ENCODE peak calls at places on chromosome 5, in ten cellular contexts. T is naive thymus-derived CD4-positive, alpha-beta T cell; H is GM23338; W is IMR-90; S is Panc1; J is A549; Q is HCT116; B is prostate gland; I is endothelial cell of umbilical vein; N is psoas muscle. F is an unnamed sample.

GRCh38 chr5:171709930-171710329 is 75.7 kb upstream of the SMIM23 start:
- DNase-seq in B (no peak), N (no peak), S (no peak), J (no peak), I (no peak), W (no peak), H (no peak), T (no peak), Q (no peak), F (no peak)

GRCh38 chr5:71767661-71768060 is 48.6 kb downstream of the CARTPT start:
- DNase-seq in W (peak; percentile 28), B (no peak), T (no peak), N (no peak), I (no peak), Q (no peak), H (no peak), J (no peak), S (no peak), F (no peak)

GRCh38 chr5:146947181-146947941 is 68.8 kb upstream of the PPP2R2B start:
- DNase-seq in S (no peak), B (no peak), H (peak; percentile 62), T (no peak), W (peak; percentile 4), I (peak; percentile 4), N (no peak), Q (peak; percentile 16), J (peak; percentile 1), F (no peak)

GRCh38 chr5:174426851-174427250 is 297.5 kb upstream of the MSX2 start:
- DNase-seq in B (no peak), N (no peak), I (no peak), S (no peak), Q (no peak), H (no peak), J (no peak), W (no peak), T (no peak), F (no peak)

GRCh38 chr5:180769821-180770220 is 30.0 kb upstream of the OR2Y1 start:
- DNase-seq in B (no peak), I (no peak), J (no peak), W (no peak), Q (no peak), S (no peak), H (no peak), T (no peak), N (no peak), F (no peak)

GRCh38 chr5:168409601-168410458 is 76.4 kb upstream of the RARS1 start:
- DNase-seq in N (no peak), T (no peak), H (no peak), I (no peak), W (peak; percentile 91), S (no peak), Q (peak; percentile 81), B (no peak), J (no peak), F (peak; percentile 91)

GRCh38 chr5:1311443-1312055 is 16.7 kb upstream of the TERT start:
- DNase-seq in I (no peak), T (no peak), Q (no peak), B (no peak), W (no peak), J (no peak), S (no peak), H (no peak), N (no peak), F (no peak)

GRCh38 chr5:112419050-112419595 is at the start of gene EPB41L4A:
- DNase-seq in Q (no peak), S (no peak), W (no peak), T (no peak), J (peak; percentile 21), H (peak; percentile 74), B (peak; percentile 16), N (no peak), I (peak; percentile 57), F (peak; percentile 8)

GRCh38 chr5:99721487-99721886 is 792.7 kb upstream of the CHD1 start:
- DNase-seq in S (no peak), T (no peak), B (no peak), H (no peak), N (no peak), W (no peak), J (no peak), Q (no peak), I (no peak), F (no peak)

GRCh38 chr5:65482280-65482726 is 583 bp upstream of the ADAMTS6 start:
- DNase-seq in N (no peak), W (peak; percentile 58), B (no peak), Q (no peak), H (no peak), I (peak; percentile 75), J (no peak), S (no peak), T (peak; percentile 13), F (peak; percentile 72)

GRCh38 chr5:170907758-170908157 is 45.9 kb downstream of the RANBP17 start:
- DNase-seq in H (no peak), I (no peak), W (peak; percentile 85), S (no peak), J (no peak), Q (peak; percentile 10), N (no peak), B (no peak), T (no peak), F (peak; percentile 84)

GRCh38 chr5:147483961-147484707 is 25.7 kb downstream of the DPYSL3 start:
- DNase-seq in H (no peak), I (peak; percentile 99), J (no peak), Q (no peak), N (peak; percentile 87), B (no peak), S (no peak), W (peak; percentile 96), T (no peak), F (peak; percentile 97)

GRCh38 chr5:142881076-142881466 is 110.9 kb downstream of the ARHGAP26 start:
- DNase-seq in J (no peak), S (no peak), Q (no peak), N (no peak), T (no peak), I (no peak), B (no peak), W (peak; percentile 91), H (peak; percentile 87), F (peak; percentile 81)

GRCh38 chr5:159844267-159844666 is 72.0 kb upstream of the ADRA1B start:
- DNase-seq in H (no peak), Q (no peak), B (no peak), T (no peak), J (no peak), S (no peak), W (no peak), I (no peak), N (no peak), F (no peak)

GRCh38 chr5:158718738-158719505 is 380.8 kb downstream of the EBF1 start:
- DNase-seq in W (peak; percentile 21), B (no peak), H (no peak), N (no peak), J (no peak), S (no peak), T (no peak), I (no peak), Q (no peak), F (peak; percentile 72)

GRCh38 chr5:181215997-181216982 is 6.8 kb upstream of the TRIM41 start:
- DNase-seq in B (no peak), S (peak; percentile 80), T (peak; percentile 70), Q (no peak), H (peak; percentile 37), W (no peak), N (no peak), J (peak; percentile 62), I (no peak), F (no peak)

GRCh38 chr5:25964009-25964372 is 1074.4 kb downstream of the CDH9 start:
- DNase-seq in N (no peak), H (no peak), J (no peak), W (no peak), Q (no peak), I (no peak), T (no peak), S (no peak), B (no peak), F (no peak)
- H3K4me1 ChIP-seq in N (no peaks in the 10 kb centered on the region), H (no peaks in the 10 kb centered on the region), J (no peaks in the 10 kb centered on the region), W (no peaks in the 10 kb centered on the region), Q (no peaks in the 10 kb centered on the region), I (no peaks in the 10 kb centered on the region), T (no peaks in the 10 kb centered on the region), S (no peaks in the 10 kb centered on the region), B (no peaks in the 10 kb centered on the region), F (no peaks in the 10 kb centered on the region)

DNA sequence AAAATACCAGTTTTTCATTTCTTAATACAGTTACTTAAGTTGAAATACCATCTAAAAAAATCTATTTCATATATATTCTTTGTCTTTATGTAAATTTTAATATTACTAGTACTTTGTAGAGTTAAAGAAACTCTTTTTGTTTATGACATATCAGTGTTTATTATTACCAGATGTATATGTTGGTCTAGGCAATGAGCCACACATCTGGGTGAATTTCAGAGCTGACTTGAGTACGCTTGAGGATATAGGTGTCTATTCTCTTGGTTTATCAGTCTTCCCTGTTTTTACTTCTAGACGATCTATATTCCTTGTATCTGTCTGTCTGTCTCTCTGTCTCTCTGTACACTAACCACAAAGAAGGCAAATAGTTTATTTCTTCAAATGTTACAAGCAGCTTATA is 2.9 kb downstream of the SMAD5 start:
- DNase-seq in S (no peak), W (peak; percentile 39), B (no peak), N (no peak), T (no peak), H (no peak), Q (no peak), J (no peak), I (no peak), F (no peak)
- H3K4me1 ChIP-seq in S (peaks cover 31% of the 10 kb centered on the region), W (peaks cover 5% of the 10 kb centered on the region), B (peaks cover 4% of the 10 kb centered on the region), N (peaks cover 48% of the 10 kb centered on the region), T (no peaks in the 10 kb centered on the region), H (peaks cover 21% of the 10 kb centered on the region), Q (peaks cover 15% of the 10 kb centered on the region), J (peaks cover 20% of the 10 kb centered on the region), I (peaks cover 15% of the 10 kb centered on the region), F (peaks cover 8% of the 10 kb centered on the region)

DNA sequence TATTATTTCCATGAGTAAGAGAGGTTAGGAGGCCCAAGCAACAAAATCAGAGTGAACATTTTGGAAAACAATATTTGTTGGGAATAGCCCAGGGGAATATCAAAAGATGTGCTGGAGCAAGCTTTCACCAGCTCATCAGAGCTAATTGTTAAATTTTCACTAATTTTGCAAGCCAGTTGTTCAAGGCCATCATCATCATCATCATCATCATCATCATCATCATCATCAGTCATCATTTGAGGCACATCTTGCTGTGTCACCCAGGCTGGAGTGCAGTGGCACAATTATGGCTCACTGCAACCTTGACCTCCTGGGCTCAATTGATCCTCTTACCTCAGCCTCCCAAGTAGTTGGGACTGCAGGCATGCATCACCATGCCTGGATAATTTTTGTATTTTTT is 350.5 kb upstream of the MEF2C start:
- DNase-seq in T (no peak), Q (no peak), N (no peak), S (no peak), I (no peak), H (no peak), J (no peak), B (no peak), W (no peak), F (no peak)
- H3K4me1 ChIP-seq in T (no peaks in the 10 kb centered on the region), Q (no peaks in the 10 kb centered on the region), N (no peaks in the 10 kb centered on the region), S (no peaks in the 10 kb centered on the region), I (no peaks in the 10 kb centered on the region), H (no peaks in the 10 kb centered on the region), J (no peaks in the 10 kb centered on the region), B (no peaks in the 10 kb centered on the region), W (no peaks in the 10 kb centered on the region), F (no peaks in the 10 kb centered on the region)

DNA sequence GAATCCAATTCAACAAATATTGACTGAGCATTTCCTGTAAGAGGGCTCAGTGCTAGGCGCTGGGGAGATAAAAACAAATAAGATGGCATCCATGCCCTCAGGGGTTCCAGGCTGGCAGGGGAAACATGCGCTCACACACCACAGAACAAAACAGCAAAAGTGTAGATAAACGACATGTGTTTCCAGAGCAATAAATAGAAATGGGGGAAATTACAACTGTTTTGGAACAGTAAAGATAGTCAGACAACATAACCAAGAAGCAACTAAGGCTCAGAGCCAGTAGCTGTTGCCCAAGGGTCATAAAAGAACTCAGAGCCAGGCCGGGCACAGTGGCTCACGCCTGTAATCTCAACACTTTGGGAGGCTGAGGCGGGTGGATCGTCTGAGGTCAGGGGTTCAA is 25.1 kb downstream of the ZNF608 start:
- DNase-seq in H (no peak), N (no peak), Q (no peak), B (no peak), T (no peak), J (no peak), S (no peak), W (no peak), I (no peak), F (no peak)
- H3K4me1 ChIP-seq in H (peaks cover 54% of the 10 kb centered on the region), N (peaks cover 8% of the 10 kb centered on the region), Q (peaks cover 7% of the 10 kb centered on the region), B (no peaks in the 10 kb centered on the region), T (no peaks in the 10 kb centered on the region), J (no peaks in the 10 kb centered on the region), S (peaks cover 88% of the 10 kb centered on the region), W (no peaks in the 10 kb centered on the region), I (no peaks in the 10 kb centered on the region), F (peaks cover 2% of the 10 kb centered on the region)

F was measured in fibroblast of lung.